ENCODE peak calls at places on chromosome 7, in eight cellular contexts. One of them, this sample, is unnamed.

GRCh38 chr7:80347173-80347572 is 164.7 kb downstream of the GNAT3 start:
- DNase-seq in upper lobe of left lung: no peak
- DNase-seq in tibial nerve: no peak
- DNase-seq in sigmoid colon: no peak
- DNase-seq in stomach: no peak
- DNase-seq in K562: no peak
- DNase-seq in A549: no peak
- DNase-seq in ovary: no peak
- DNase-seq in this sample: no peak

GRCh38 chr7:2016761-2017482 is 215.8 kb downstream of the MAD1L1 start:
- DNase-seq in K562: no peak
- DNase-seq in A549: no peak
- DNase-seq in upper lobe of left lung: peak
- DNase-seq in ovary: peak
- DNase-seq in tibial nerve: no peak
- DNase-seq in stomach: no peak
- DNase-seq in sigmoid colon: peak
- DNase-seq in this sample: no peak

GRCh38 chr7:66016131-66016461 is 34.1 kb upstream of the GUSB start:
- DNase-seq in stomach: no peak
- DNase-seq in tibial nerve: no peak
- DNase-seq in ovary: no peak
- DNase-seq in K562: peak
- DNase-seq in upper lobe of left lung: no peak
- DNase-seq in sigmoid colon: no peak
- DNase-seq in A549: no peak
- DNase-seq in this sample: no peak

GRCh38 chr7:13880789-13881188 is 108.7 kb downstream of the ETV1 start:
- DNase-seq in sigmoid colon: no peak
- DNase-seq in K562: no peak
- DNase-seq in A549: no peak
- DNase-seq in tibial nerve: no peak
- DNase-seq in upper lobe of left lung: no peak
- DNase-seq in stomach: no peak
- DNase-seq in ovary: no peak
- DNase-seq in this sample: no peak

GRCh38 chr7:426510-426909 is 93.1 kb downstream of the PDGFA start:
- DNase-seq in tibial nerve: no peak
- DNase-seq in K562: no peak
- DNase-seq in sigmoid colon: no peak
- DNase-seq in A549: no peak
- DNase-seq in ovary: no peak
- DNase-seq in upper lobe of left lung: peak
- DNase-seq in stomach: no peak
- DNase-seq in this sample: no peak

GRCh38 chr7:112938895-112939588 is 147.6 kb downstream of the GPR85 start:
- DNase-seq in sigmoid colon: peak
- DNase-seq in tibial nerve: peak
- DNase-seq in upper lobe of left lung: no peak
- DNase-seq in stomach: no peak
- DNase-seq in ovary: peak
- DNase-seq in K562: peak
- DNase-seq in A549: peak
- DNase-seq in this sample: peak

GRCh38 chr7:155738652-155739537 is 73.4 kb downstream of the SHH start:
- DNase-seq in A549: peak
- DNase-seq in ovary: peak
- DNase-seq in stomach: peak
- DNase-seq in K562: peak
- DNase-seq in tibial nerve: peak
- DNase-seq in sigmoid colon: peak
- DNase-seq in upper lobe of left lung: no peak
- DNase-seq in this sample: peak

GRCh38 chr7:79282051-79282694 is 171.3 kb downstream of the MAGI2 start:
- DNase-seq in stomach: no peak
- DNase-seq in K562: no peak
- DNase-seq in upper lobe of left lung: no peak
- DNase-seq in ovary: no peak
- DNase-seq in A549: peak
- DNase-seq in sigmoid colon: no peak
- DNase-seq in tibial nerve: peak
- DNase-seq in this sample: no peak

GRCh38 chr7:16921644-16922257 is 40.0 kb upstream of the AGR3 start:
- DNase-seq in stomach: peak
- DNase-seq in tibial nerve: no peak
- DNase-seq in ovary: no peak
- DNase-seq in K562: no peak
- DNase-seq in A549: no peak
- DNase-seq in sigmoid colon: no peak
- DNase-seq in upper lobe of left lung: no peak
- DNase-seq in this sample: no peak

GRCh38 chr7:78139335-78139734 is 340.8 kb downstream of the PHTF2 start:
- DNase-seq in ovary: no peak
- DNase-seq in upper lobe of left lung: no peak
- DNase-seq in sigmoid colon: no peak
- DNase-seq in tibial nerve: no peak
- DNase-seq in stomach: no peak
- DNase-seq in K562: no peak
- DNase-seq in A549: no peak
- DNase-seq in this sample: no peak

GRCh38 chr7:55592492-55592891 is 20.2 kb upstream of the VOPP1 start:
- DNase-seq in ovary: no peak
- DNase-seq in sigmoid colon: no peak
- DNase-seq in A549: no peak
- DNase-seq in K562: no peak
- DNase-seq in stomach: no peak
- DNase-seq in upper lobe of left lung: no peak
- DNase-seq in tibial nerve: no peak
- DNase-seq in this sample: no peak

GRCh38 chr7:149460493-149461330 is at the start of gene ZNF777:
- DNase-seq in tibial nerve: peak
- DNase-seq in ovary: peak
- DNase-seq in A549: peak
- DNase-seq in sigmoid colon: peak
- DNase-seq in K562: peak
- DNase-seq in stomach: peak
- DNase-seq in upper lobe of left lung: peak
- DNase-seq in this sample: peak

GRCh38 chr7:64892666-64893269 is 10.3 kb upstream of the ZNF273 start:
- DNase-seq in sigmoid colon: no peak
- DNase-seq in tibial nerve: no peak
- DNase-seq in A549: no peak
- DNase-seq in upper lobe of left lung: no peak
- DNase-seq in ovary: no peak
- DNase-seq in K562: peak
- DNase-seq in stomach: no peak
- DNase-seq in this sample: no peak

GRCh38 chr7:147012670-147013069 is 896.1 kb downstream of the CNTNAP2 start:
- DNase-seq in A549: no peak
- DNase-seq in tibial nerve: no peak
- DNase-seq in K562: no peak
- DNase-seq in stomach: no peak
- DNase-seq in sigmoid colon: no peak
- DNase-seq in upper lobe of left lung: no peak
- DNase-seq in ovary: no peak
- DNase-seq in this sample: no peak

GRCh38 chr7:135678612-135679575 is 16.6 kb downstream of the STMP1 start:
- DNase-seq in K562: no peak
- DNase-seq in sigmoid colon: peak
- DNase-seq in tibial nerve: peak
- DNase-seq in stomach: peak
- DNase-seq in ovary: no peak
- DNase-seq in upper lobe of left lung: no peak
- DNase-seq in A549: no peak
- DNase-seq in this sample: no peak

GRCh38 chr7:146414872-146415271 is 298.3 kb downstream of the CNTNAP2 start:
- DNase-seq in stomach: no peak
- DNase-seq in K562: no peak
- DNase-seq in A549: no peak
- DNase-seq in sigmoid colon: no peak
- DNase-seq in ovary: no peak
- DNase-seq in upper lobe of left lung: no peak
- DNase-seq in tibial nerve: no peak
- DNase-seq in this sample: no peak

GRCh38 chr7:55052726-55053431 is 34.1 kb downstream of the EGFR start:
- DNase-seq in sigmoid colon: no peak
- DNase-seq in stomach: no peak
- DNase-seq in A549: no peak
- DNase-seq in ovary: no peak
- DNase-seq in upper lobe of left lung: no peak
- DNase-seq in K562: no peak
- DNase-seq in tibial nerve: no peak
- DNase-seq in this sample: no peak

GRCh38 chr7:132276986-132277716 is 299.1 kb downstream of the PLXNA4 start:
- DNase-seq in K562: no peak
- DNase-seq in A549: peak
- DNase-seq in tibial nerve: no peak
- DNase-seq in sigmoid colon: no peak
- DNase-seq in upper lobe of left lung: no peak
- DNase-seq in stomach: no peak
- DNase-seq in ovary: no peak
- DNase-seq in this sample: no peak

GRCh38 chr7:142196066-142196840 is 61.6 kb downstream of the PRSS58 start:
- DNase-seq in K562: no peak
- DNase-seq in ovary: no peak
- DNase-seq in upper lobe of left lung: no peak
- DNase-seq in A549: no peak
- DNase-seq in tibial nerve: no peak
- DNase-seq in stomach: no peak
- DNase-seq in sigmoid colon: no peak
- DNase-seq in this sample: no peak

GRCh38 chr7:43726466-43726865 is 2.9 kb downstream of the COA1 start:
- DNase-seq in sigmoid colon: no peak
- DNase-seq in K562: no peak
- DNase-seq in ovary: no peak
- DNase-seq in upper lobe of left lung: no peak
- DNase-seq in tibial nerve: no peak
- DNase-seq in A549: no peak
- DNase-seq in stomach: no peak
- DNase-seq in this sample: no peak

GRCh38 chr7:43727003-43727402 is 2.3 kb downstream of the COA1 start:
- DNase-seq in tibial nerve: no peak
- DNase-seq in A549: no peak
- DNase-seq in upper lobe of left lung: no peak
- DNase-seq in K562: no peak
- DNase-seq in ovary: no peak
- DNase-seq in stomach: no peak
- DNase-seq in sigmoid colon: no peak
- DNase-seq in this sample: no peak

GRCh38 chr7:43727494-43727893 is 1.8 kb downstream of the COA1 start:
- DNase-seq in upper lobe of left lung: no peak
- DNase-seq in stomach: no peak
- DNase-seq in K562: no peak
- DNase-seq in sigmoid colon: no peak
- DNase-seq in ovary: no peak
- DNase-seq in tibial nerve: no peak
- DNase-seq in A549: no peak
- DNase-seq in this sample: no peak

GRCh38 chr7:43723002-43723331 is 6.4 kb downstream of the COA1 start:
- DNase-seq in stomach: no peak
- DNase-seq in K562: no peak
- DNase-seq in ovary: no peak
- DNase-seq in A549: no peak
- DNase-seq in sigmoid colon: no peak
- DNase-seq in tibial nerve: no peak
- DNase-seq in upper lobe of left lung: no peak
- DNase-seq in this sample: no peak

DNA sequence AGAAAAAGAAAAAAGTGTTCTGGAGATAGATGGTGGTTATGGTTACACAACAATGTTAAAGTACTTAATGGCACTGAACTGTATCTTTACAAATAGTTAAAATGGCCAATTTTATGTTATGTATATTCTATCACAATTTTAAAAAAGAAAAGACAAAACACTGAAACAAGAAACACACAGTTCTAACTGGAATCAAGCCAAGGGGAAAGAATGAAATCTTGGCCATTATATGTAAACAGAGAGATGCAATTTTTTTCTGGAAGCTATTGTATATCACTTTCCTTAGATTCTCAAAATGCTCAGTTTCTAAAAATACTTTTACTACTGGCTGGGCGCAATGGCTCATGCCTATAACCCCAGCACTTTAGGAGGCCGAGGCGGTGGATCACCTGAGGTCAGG is 4.1 kb downstream of the COA1 start:
- DNase-seq in stomach: no peak
- DNase-seq in sigmoid colon: no peak
- DNase-seq in K562: no peak
- DNase-seq in A549: no peak
- DNase-seq in tibial nerve: no peak
- DNase-seq in ovary: no peak
- DNase-seq in upper lobe of left lung: no peak
- DNase-seq in this sample: no peak
- TF ChIP-seq EP300 in stomach: no peak
- TF ChIP-seq EP300 in sigmoid colon: no peak
- TF ChIP-seq EP300 in K562: no peak
- TF ChIP-seq EP300 in A549: no peak
- TF ChIP-seq EP300 in tibial nerve: no peak
- TF ChIP-seq EP300 in ovary: no peak
- TF ChIP-seq EP300 in upper lobe of left lung: no peak
- TF ChIP-seq EP300 in this sample: no peak

DNA sequence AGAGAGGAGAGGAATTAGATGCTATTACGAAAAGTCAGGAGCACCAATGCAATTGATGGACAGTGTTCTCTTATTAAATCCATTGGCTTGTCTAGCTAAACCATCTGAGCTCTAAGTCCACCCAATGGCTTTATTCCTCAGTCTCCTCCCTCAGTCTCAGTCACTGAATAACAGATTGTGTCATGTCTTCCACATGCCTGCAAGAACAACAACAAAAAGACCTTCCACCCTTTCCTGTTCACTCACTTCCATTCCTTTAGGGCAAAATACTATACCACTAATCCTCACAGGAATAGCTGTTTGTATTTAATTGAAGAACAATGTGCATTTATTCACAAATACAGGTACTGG is 154.8 kb upstream of the LAMB4 start:
- DNase-seq in K562: no peak
- DNase-seq in A549: no peak
- DNase-seq in sigmoid colon: no peak
- DNase-seq in ovary: no peak
- DNase-seq in stomach: no peak
- DNase-seq in tibial nerve: no peak
- DNase-seq in upper lobe of left lung: no peak
- DNase-seq in this sample: no peak
- TF ChIP-seq EP300 in K562: no peak
- TF ChIP-seq EP300 in A549: no peak
- TF ChIP-seq EP300 in sigmoid colon: no peak
- TF ChIP-seq EP300 in ovary: no peak
- TF ChIP-seq EP300 in stomach: no peak
- TF ChIP-seq EP300 in tibial nerve: no peak
- TF ChIP-seq EP300 in upper lobe of left lung: no peak
- TF ChIP-seq EP300 in this sample: no peak

GRCh38 chr7:3043544-3044395 is at the start of gene CARD11:
- DNase-seq in upper lobe of left lung: peak
- DNase-seq in stomach: no peak
- DNase-seq in sigmoid colon: no peak
- DNase-seq in K562: peak
- DNase-seq in tibial nerve: no peak
- DNase-seq in A549: no peak
- DNase-seq in ovary: no peak
- DNase-seq in this sample: peak
- TF ChIP-seq EP300 in upper lobe of left lung: no peak
- TF ChIP-seq EP300 in stomach: no peak
- TF ChIP-seq EP300 in sigmoid colon: no peak
- TF ChIP-seq EP300 in K562: no peak
- TF ChIP-seq EP300 in tibial nerve: no peak
- TF ChIP-seq EP300 in A549: no peak
- TF ChIP-seq EP300 in ovary: no peak
- TF ChIP-seq EP300 in this sample: no peak

GRCh38 chr7:157273208-157274202 is 63.3 kb upstream of the DNAJB6 start:
- DNase-seq in K562: peak
- DNase-seq in tibial nerve: peak
- DNase-seq in A549: peak
- DNase-seq in upper lobe of left lung: peak
- DNase-seq in stomach: peak
- DNase-seq in sigmoid colon: peak
- DNase-seq in ovary: peak
- DNase-seq in this sample: peak
- TF ChIP-seq EP300 in K562: no peak
- TF ChIP-seq EP300 in tibial nerve: no peak
- TF ChIP-seq EP300 in A549: no peak
- TF ChIP-seq EP300 in upper lobe of left lung: no peak
- TF ChIP-seq EP300 in stomach: no peak
- TF ChIP-seq EP300 in sigmoid colon: no peak
- TF ChIP-seq EP300 in ovary: no peak
- TF ChIP-seq EP300 in this sample: no peak